ENCODE peak calls at places on chromosomes 3 and 15, in five cellular contexts. One of them, this sample, is unnamed. For H3K27me3, the result is how much of the 10 kb centered on the place peaks cover.

GRCh38 chr3:126125781-126126251 is 41.9 kb upstream of the SLC41A3 start:
- DNase-seq in neural progenitor cell: no peak
- DNase-seq in tibial nerve: no peak
- DNase-seq in H7: no peak
- DNase-seq in H9: peak
- DNase-seq in this sample: peak

GRCh38 chr3:124832782-124833709 is 54.1 kb downstream of the ITGB5 start:
- DNase-seq in neural progenitor cell: no peak
- DNase-seq in tibial nerve: no peak
- DNase-seq in H7: no peak
- DNase-seq in H9: no peak
- DNase-seq in this sample: no peak

GRCh38 chr3:156181509-156181908 is 61.1 kb downstream of the KCNAB1 start:
- DNase-seq in neural progenitor cell: no peak
- DNase-seq in tibial nerve: no peak
- DNase-seq in H7: no peak
- DNase-seq in H9: no peak
- DNase-seq in this sample: no peak

GRCh38 chr15:59453474-59454215 is 15.7 kb downstream of the FAM81A start:
- DNase-seq in neural progenitor cell: no peak
- DNase-seq in tibial nerve: no peak
- DNase-seq in H7: no peak
- DNase-seq in H9: no peak
- DNase-seq in this sample: no peak

GRCh38 chr3:70056081-70056480 is 56.5 kb downstream of the SAMMSON start:
- DNase-seq in neural progenitor cell: no peak
- DNase-seq in tibial nerve: no peak
- DNase-seq in H7: no peak
- DNase-seq in H9: no peak
- DNase-seq in this sample: no peak

GRCh38 chr3:123123716-123124616 is 57.1 kb downstream of the PDIA5 start:
- DNase-seq in neural progenitor cell: no peak
- DNase-seq in tibial nerve: no peak
- DNase-seq in H7: no peak
- DNase-seq in H9: no peak
- DNase-seq in this sample: no peak

GRCh38 chr15:68464451-68465090 is 32.6 kb upstream of the ITGA11 start:
- DNase-seq in neural progenitor cell: no peak
- DNase-seq in tibial nerve: no peak
- DNase-seq in H7: no peak
- DNase-seq in H9: no peak
- DNase-seq in this sample: no peak

GRCh38 chr3:8662594-8662993 is 18.0 kb upstream of the SSUH2 start:
- DNase-seq in neural progenitor cell: no peak
- DNase-seq in tibial nerve: no peak
- DNase-seq in H7: no peak
- DNase-seq in H9: no peak
- DNase-seq in this sample: no peak

GRCh38 chr15:42616107-42616506 is 40.7 kb downstream of the STARD9 start:
- DNase-seq in neural progenitor cell: no peak
- DNase-seq in tibial nerve: no peak
- DNase-seq in H7: no peak
- DNase-seq in H9: no peak
- DNase-seq in this sample: no peak

GRCh38 chr3:14358426-14359211 is 43.8 kb upstream of the SLC6A6 start:
- DNase-seq in neural progenitor cell: peak
- DNase-seq in tibial nerve: peak
- DNase-seq in H7: peak
- DNase-seq in H9: no peak
- DNase-seq in this sample: peak

GRCh38 chr15:76061700-76062099 is 1.9 kb downstream of the TMEM266 start:
- DNase-seq in neural progenitor cell: no peak
- DNase-seq in tibial nerve: no peak
- DNase-seq in H7: no peak
- DNase-seq in H9: no peak
- DNase-seq in this sample: no peak

GRCh38 chr15:76065793-76066192 is 6.0 kb downstream of the TMEM266 start:
- DNase-seq in neural progenitor cell: no peak
- DNase-seq in tibial nerve: no peak
- DNase-seq in H7: no peak
- DNase-seq in H9: no peak
- DNase-seq in this sample: no peak

GRCh38 chr15:76065267-76065666 is 5.5 kb downstream of the TMEM266 start:
- DNase-seq in neural progenitor cell: no peak
- DNase-seq in tibial nerve: peak
- DNase-seq in H7: no peak
- DNase-seq in H9: no peak
- DNase-seq in this sample: no peak

GRCh38 chr15:76062282-76062681 is 2.5 kb downstream of the TMEM266 start:
- DNase-seq in neural progenitor cell: no peak
- DNase-seq in tibial nerve: no peak
- DNase-seq in H7: no peak
- DNase-seq in H9: no peak
- DNase-seq in this sample: no peak

GRCh38 chr15:76064375-76064774 is 4.6 kb downstream of the TMEM266 start:
- DNase-seq in neural progenitor cell: no peak
- DNase-seq in tibial nerve: no peak
- DNase-seq in H7: no peak
- DNase-seq in H9: no peak
- DNase-seq in this sample: no peak
- H3K27me3 ChIP-seq in neural progenitor cell: half or more
- H3K27me3 ChIP-seq in tibial nerve: under half
- H3K27me3 ChIP-seq in H7: under half
- H3K27me3 ChIP-seq in H9: under half
- H3K27me3 ChIP-seq in this sample: under half

DNA sequence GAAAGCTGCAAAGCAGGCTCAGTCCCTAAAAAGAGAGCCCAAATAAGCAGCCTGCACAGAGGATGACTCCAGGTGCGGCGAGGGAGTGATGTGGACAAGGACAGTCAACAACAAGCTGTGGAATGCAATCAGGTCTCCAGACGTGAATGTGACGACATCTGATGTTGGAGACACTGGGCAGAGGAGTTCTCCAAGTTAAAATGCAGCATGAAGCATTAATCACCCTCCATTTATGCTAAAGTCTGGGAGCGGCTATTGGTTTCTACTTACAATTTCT is 316.7 kb downstream of the FGF12 start:
- DNase-seq in neural progenitor cell: no peak
- DNase-seq in tibial nerve: no peak
- DNase-seq in H7: no peak
- DNase-seq in H9: no peak
- DNase-seq in this sample: no peak
- H3K27me3 ChIP-seq in neural progenitor cell: half or more
- H3K27me3 ChIP-seq in tibial nerve: under half
- H3K27me3 ChIP-seq in H7: half or more
- H3K27me3 ChIP-seq in H9: under half
- H3K27me3 ChIP-seq in this sample: under half

GRCh38 chr3:137760341-137761098 is 3.6 kb upstream of the SOX14 start:
- DNase-seq in neural progenitor cell: peak
- DNase-seq in tibial nerve: no peak
- DNase-seq in H7: peak
- DNase-seq in H9: peak
- DNase-seq in this sample: no peak

GRCh38 chr3:137762674-137763593 is 1.2 kb upstream of the SOX14 start:
- DNase-seq in neural progenitor cell: no peak
- DNase-seq in tibial nerve: no peak
- DNase-seq in H7: peak
- DNase-seq in H9: no peak
- DNase-seq in this sample: no peak

GRCh38 chr3:137761099-137761562 is 3.0 kb upstream of the SOX14 start:
- DNase-seq in neural progenitor cell: peak
- DNase-seq in tibial nerve: no peak
- DNase-seq in H7: peak
- DNase-seq in H9: no peak
- DNase-seq in this sample: no peak

GRCh38 chr3:137761563-137762503 is 2.3 kb upstream of the SOX14 start:
- DNase-seq in neural progenitor cell: peak
- DNase-seq in tibial nerve: no peak
- DNase-seq in H7: peak
- DNase-seq in H9: peak
- DNase-seq in this sample: no peak

GRCh38 chr3:137759505-137759904 is 4.6 kb upstream of the SOX14 start:
- DNase-seq in neural progenitor cell: no peak
- DNase-seq in tibial nerve: no peak
- DNase-seq in H7: no peak
- DNase-seq in H9: no peak
- DNase-seq in this sample: no peak
- H3K27me3 ChIP-seq in neural progenitor cell: half or more
- H3K27me3 ChIP-seq in tibial nerve: under half
- H3K27me3 ChIP-seq in H7: half or more
- H3K27me3 ChIP-seq in H9: under half
- H3K27me3 ChIP-seq in this sample: under half

GRCh38 chr3:184575701-184576100 is 14.1 kb downstream of the EPHB3 start:
- DNase-seq in neural progenitor cell: no peak
- DNase-seq in tibial nerve: no peak
- DNase-seq in H7: no peak
- DNase-seq in H9: no peak
- DNase-seq in this sample: no peak
- H3K27me3 ChIP-seq in neural progenitor cell: under half
- H3K27me3 ChIP-seq in tibial nerve: under half
- H3K27me3 ChIP-seq in H7: under half
- H3K27me3 ChIP-seq in H9: under half
- H3K27me3 ChIP-seq in this sample: under half

DNA sequence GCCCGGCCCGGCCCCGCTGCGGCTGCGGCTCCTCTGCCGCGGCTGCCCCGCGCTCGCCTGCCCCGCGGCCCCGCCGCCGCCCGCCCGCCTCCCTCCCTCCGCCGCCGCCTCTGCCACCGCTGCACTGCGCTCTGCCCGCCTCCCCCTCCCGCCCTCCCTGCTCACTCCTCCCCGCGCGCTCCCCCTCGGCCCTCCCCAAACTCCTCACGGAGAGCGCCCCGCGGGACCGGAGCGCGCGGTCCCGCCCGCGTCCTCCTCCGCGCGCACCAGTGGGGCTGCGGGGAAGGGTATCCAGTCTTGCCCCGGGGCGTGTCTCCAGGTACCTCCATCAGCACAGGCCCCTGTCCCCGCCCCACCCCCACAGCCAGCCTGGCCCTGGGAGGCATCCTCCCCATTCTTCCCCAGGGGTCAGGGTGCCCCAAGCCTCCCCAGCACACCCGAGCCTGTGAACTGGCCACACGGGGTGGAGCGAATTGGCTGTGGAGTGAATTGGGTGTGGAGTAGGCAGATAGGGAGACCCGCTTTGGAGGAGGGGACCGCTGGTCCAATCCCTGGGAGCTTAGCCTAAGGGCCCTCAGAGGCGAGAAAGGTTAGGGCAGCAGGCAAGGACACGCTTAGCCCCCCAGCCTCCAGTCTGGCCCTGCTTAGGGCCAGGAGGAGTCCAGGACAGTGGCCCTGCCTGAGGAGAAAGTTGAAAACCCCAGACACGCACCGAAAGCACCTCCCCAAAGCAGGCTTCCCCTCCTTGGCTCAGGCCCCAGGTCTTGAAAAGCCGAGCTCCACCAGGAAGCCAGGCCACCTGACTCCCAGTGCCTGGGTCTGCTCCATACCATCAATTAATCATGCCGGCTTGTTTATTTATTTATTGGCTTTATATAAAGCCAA is 107.8 kb upstream of the SLC6A11 start:
- DNase-seq in neural progenitor cell: peak
- DNase-seq in tibial nerve: no peak
- DNase-seq in H7: peak
- DNase-seq in H9: peak
- DNase-seq in this sample: peak
- H3K27me3 ChIP-seq in neural progenitor cell: half or more
- H3K27me3 ChIP-seq in tibial nerve: half or more
- H3K27me3 ChIP-seq in H7: under half
- H3K27me3 ChIP-seq in H9: under half
- H3K27me3 ChIP-seq in this sample: under half

DNA sequence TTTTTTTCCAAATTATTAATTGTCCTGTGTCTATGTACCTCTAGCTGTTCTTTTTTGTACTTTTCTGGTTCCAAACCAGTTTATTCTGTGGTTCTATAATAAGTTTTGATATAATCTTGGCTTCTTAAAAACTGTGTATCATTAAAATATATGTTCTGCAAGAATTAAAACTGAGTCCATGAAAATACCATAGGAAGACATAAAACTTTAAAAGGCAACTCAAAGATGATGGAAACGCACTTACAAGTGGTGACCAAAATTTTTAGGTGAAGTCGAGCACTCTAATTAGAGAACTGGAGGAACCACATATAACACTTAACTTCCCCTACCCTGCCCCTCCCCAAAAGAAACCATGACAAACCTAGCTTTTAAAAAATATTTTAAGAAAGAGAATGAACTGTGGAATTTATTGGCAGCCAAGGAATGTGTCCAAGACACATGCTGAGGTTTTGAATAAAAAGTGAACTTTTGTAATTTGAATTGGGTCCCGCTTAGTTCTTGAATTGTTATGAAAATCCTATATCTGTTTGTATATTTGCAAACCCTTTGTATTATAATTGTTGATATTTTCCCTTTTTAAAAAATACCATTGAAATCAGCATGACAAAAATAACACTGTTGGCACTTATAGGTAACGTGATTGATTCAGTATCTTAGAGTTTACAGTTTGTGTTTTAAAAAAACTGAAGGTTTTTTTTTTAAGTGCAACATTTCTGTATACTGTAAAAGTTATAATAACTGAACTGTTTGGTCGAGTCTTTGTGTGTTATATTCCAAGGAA is 7.7 kb downstream of the NR2F2 start:
- DNase-seq in neural progenitor cell: peak
- DNase-seq in tibial nerve: peak
- DNase-seq in H7: peak
- DNase-seq in H9: no peak
- DNase-seq in this sample: no peak
- H3K27me3 ChIP-seq in neural progenitor cell: under half
- H3K27me3 ChIP-seq in tibial nerve: under half
- H3K27me3 ChIP-seq in H7: half or more
- H3K27me3 ChIP-seq in H9: half or more
- H3K27me3 ChIP-seq in this sample: under half

GRCh38 chr15:76338555-76339301 is 2.2 kb downstream of the ISL2 start:
- DNase-seq in neural progenitor cell: peak
- DNase-seq in tibial nerve: no peak
- DNase-seq in H7: peak
- DNase-seq in H9: no peak
- DNase-seq in this sample: no peak
- H3K27me3 ChIP-seq in neural progenitor cell: half or more
- H3K27me3 ChIP-seq in tibial nerve: half or more
- H3K27me3 ChIP-seq in H7: half or more
- H3K27me3 ChIP-seq in H9: half or more
- H3K27me3 ChIP-seq in this sample: half or more

GRCh38 chr3:11021611-11022011 is 29.1 kb downstream of the SLC6A1 start:
- DNase-seq in neural progenitor cell: peak
- DNase-seq in tibial nerve: no peak
- DNase-seq in H7: peak
- DNase-seq in H9: peak
- DNase-seq in this sample: no peak
- H3K27me3 ChIP-seq in neural progenitor cell: under half
- H3K27me3 ChIP-seq in tibial nerve: under half
- H3K27me3 ChIP-seq in H7: under half
- H3K27me3 ChIP-seq in H9: under half
- H3K27me3 ChIP-seq in this sample: under half